ENCODE peak calls at places on chromosomes 4 and X, in six cellular contexts. One of them, this sample, is unnamed.

GRCh38 chr4:92091335-92091734 is 212.4 kb upstream of the GRID2 start:
- DNase-seq in H1: peak
- DNase-seq in IMR-90: no peak
- DNase-seq in mesendoderm: peak
- DNase-seq in mesenchymal stem cell: no peak
- DNase-seq in neuronal stem cell: no peak
- DNase-seq in this sample: peak

GRCh38 chr4:24564488-24564887 is 19.9 kb downstream of the DHX15 start:
- DNase-seq in mesendoderm: no peak
- DNase-seq in IMR-90: peak
- DNase-seq in neuronal stem cell: no peak
- DNase-seq in mesenchymal stem cell: peak
- DNase-seq in H1: no peak
- DNase-seq in this sample: no peak

GRCh38 chr4:186658657-186659056 is 65.0 kb downstream of the FAT1 start:
- DNase-seq in IMR-90: no peak
- DNase-seq in H1: no peak
- DNase-seq in neuronal stem cell: no peak
- DNase-seq in mesendoderm: no peak
- DNase-seq in mesenchymal stem cell: no peak
- DNase-seq in this sample: no peak

GRCh38 chr4:168218663-168219062 is 99.9 kb downstream of the DDX60 start:
- DNase-seq in IMR-90: peak
- DNase-seq in H1: no peak
- DNase-seq in mesendoderm: no peak
- DNase-seq in neuronal stem cell: no peak
- DNase-seq in mesenchymal stem cell: peak
- DNase-seq in this sample: no peak

GRCh38 chr4:126071346-126072333 is 756.9 kb downstream of the FAT4 start:
- DNase-seq in mesenchymal stem cell: no peak
- DNase-seq in neuronal stem cell: no peak
- DNase-seq in mesendoderm: no peak
- DNase-seq in IMR-90: peak
- DNase-seq in H1: no peak
- DNase-seq in this sample: no peak

GRCh38 chrX:133364201-133364600 is 51.1 kb downstream of the GPC4 start:
- DNase-seq in neuronal stem cell: no peak
- DNase-seq in mesenchymal stem cell: no peak
- DNase-seq in IMR-90: peak
- DNase-seq in mesendoderm: no peak
- DNase-seq in H1: no peak
- DNase-seq in this sample: no peak

GRCh38 chrX:38937400-38937799 is 136.1 kb downstream of the MID1IP1 start:
- DNase-seq in mesendoderm: no peak
- DNase-seq in H1: no peak
- DNase-seq in neuronal stem cell: no peak
- DNase-seq in IMR-90: no peak
- DNase-seq in mesenchymal stem cell: no peak
- DNase-seq in this sample: no peak

GRCh38 chr4:184664445-184665210 is 15.1 kb downstream of the PRIMPOL start:
- DNase-seq in IMR-90: peak
- DNase-seq in neuronal stem cell: no peak
- DNase-seq in H1: no peak
- DNase-seq in mesenchymal stem cell: no peak
- DNase-seq in mesendoderm: peak
- DNase-seq in this sample: peak

GRCh38 chrX:39527045-39527444 is 570.7 kb downstream of the BCOR start:
- DNase-seq in neuronal stem cell: no peak
- DNase-seq in mesendoderm: no peak
- DNase-seq in mesenchymal stem cell: peak
- DNase-seq in H1: no peak
- DNase-seq in IMR-90: peak
- DNase-seq in this sample: no peak

GRCh38 chr4:117378942-117379341 is 293.6 kb upstream of the TRAM1L1 start:
- DNase-seq in mesendoderm: no peak
- DNase-seq in IMR-90: no peak
- DNase-seq in H1: no peak
- DNase-seq in mesenchymal stem cell: no peak
- DNase-seq in neuronal stem cell: no peak
- DNase-seq in this sample: no peak

GRCh38 chr4:72468904-72469502 is 100.0 kb downstream of the ADAMTS3 start:
- DNase-seq in H1: no peak
- DNase-seq in mesenchymal stem cell: peak
- DNase-seq in mesendoderm: peak
- DNase-seq in neuronal stem cell: no peak
- DNase-seq in IMR-90: peak
- DNase-seq in this sample: no peak

GRCh38 chr4:26099967-26100366 is 185.9 kb downstream of the SMIM20 start:
- DNase-seq in mesenchymal stem cell: no peak
- DNase-seq in IMR-90: no peak
- DNase-seq in H1: no peak
- DNase-seq in mesendoderm: no peak
- DNase-seq in neuronal stem cell: no peak
- DNase-seq in this sample: no peak

GRCh38 chrX:131841496-131842410 is 181.3 kb upstream of the STK26 start:
- DNase-seq in mesendoderm: peak
- DNase-seq in IMR-90: peak
- DNase-seq in mesenchymal stem cell: peak
- DNase-seq in neuronal stem cell: peak
- DNase-seq in H1: no peak
- DNase-seq in this sample: peak

GRCh38 chr4:3045500-3045850 is 28.9 kb downstream of the HTT-AS start:
- DNase-seq in H1: no peak
- DNase-seq in IMR-90: peak
- DNase-seq in mesendoderm: no peak
- DNase-seq in neuronal stem cell: no peak
- DNase-seq in mesenchymal stem cell: peak
- DNase-seq in this sample: no peak

GRCh38 chr4:143335979-143336827 is 473 bp upstream of the GAB1 start:
- DNase-seq in mesendoderm: peak
- DNase-seq in neuronal stem cell: peak
- DNase-seq in IMR-90: peak
- DNase-seq in mesenchymal stem cell: peak
- DNase-seq in H1: peak
- DNase-seq in this sample: peak

GRCh38 chrX:69503835-69504625 is at the start of gene NALF2:
- DNase-seq in IMR-90: peak
- DNase-seq in H1: no peak
- DNase-seq in mesendoderm: peak
- DNase-seq in mesenchymal stem cell: peak
- DNase-seq in neuronal stem cell: peak
- DNase-seq in this sample: peak

GRCh38 chr4:110620352-110621327 is 2.2 kb downstream of the PITX2 start:
- DNase-seq in mesendoderm: peak
- DNase-seq in mesenchymal stem cell: peak
- DNase-seq in H1: no peak
- DNase-seq in IMR-90: no peak
- DNase-seq in neuronal stem cell: peak
- DNase-seq in this sample: peak

GRCh38 chr4:10333942-10334341 is 123.3 kb downstream of the ZNF518B start:
- DNase-seq in H1: peak
- DNase-seq in neuronal stem cell: no peak
- DNase-seq in mesendoderm: peak
- DNase-seq in mesenchymal stem cell: no peak
- DNase-seq in IMR-90: no peak
- DNase-seq in this sample: peak

GRCh38 chrX:96889726-96890125 is 6.0 kb downstream of the RPA4 start:
- DNase-seq in neuronal stem cell: no peak
- DNase-seq in IMR-90: no peak
- DNase-seq in mesendoderm: peak
- DNase-seq in mesenchymal stem cell: peak
- DNase-seq in H1: no peak
- DNase-seq in this sample: no peak

GRCh38 chrX:153438522-153438921 is 7.3 kb downstream of the TREX2 start:
- DNase-seq in mesendoderm: peak
- DNase-seq in IMR-90: peak
- DNase-seq in mesenchymal stem cell: peak
- DNase-seq in neuronal stem cell: no peak
- DNase-seq in H1: no peak
- DNase-seq in this sample: no peak

GRCh38 chrX:35392232-35392631 is 405.9 kb upstream of the MAGEB16 start:
- DNase-seq in IMR-90: no peak
- DNase-seq in neuronal stem cell: no peak
- DNase-seq in H1: no peak
- DNase-seq in mesendoderm: no peak
- DNase-seq in mesenchymal stem cell: no peak
- DNase-seq in this sample: no peak

GRCh38 chrX:57286507-57287251 is at the start of gene FAAH2:
- DNase-seq in H1: no peak
- DNase-seq in IMR-90: no peak
- DNase-seq in mesenchymal stem cell: no peak
- DNase-seq in mesendoderm: peak
- DNase-seq in neuronal stem cell: no peak
- DNase-seq in this sample: peak

GRCh38 chr4:141759796-141760425 is 123.5 kb downstream of the IL15 start:
- DNase-seq in mesenchymal stem cell: no peak
- DNase-seq in neuronal stem cell: no peak
- DNase-seq in H1: no peak
- DNase-seq in mesendoderm: no peak
- DNase-seq in IMR-90: peak
- DNase-seq in this sample: no peak

DNA sequence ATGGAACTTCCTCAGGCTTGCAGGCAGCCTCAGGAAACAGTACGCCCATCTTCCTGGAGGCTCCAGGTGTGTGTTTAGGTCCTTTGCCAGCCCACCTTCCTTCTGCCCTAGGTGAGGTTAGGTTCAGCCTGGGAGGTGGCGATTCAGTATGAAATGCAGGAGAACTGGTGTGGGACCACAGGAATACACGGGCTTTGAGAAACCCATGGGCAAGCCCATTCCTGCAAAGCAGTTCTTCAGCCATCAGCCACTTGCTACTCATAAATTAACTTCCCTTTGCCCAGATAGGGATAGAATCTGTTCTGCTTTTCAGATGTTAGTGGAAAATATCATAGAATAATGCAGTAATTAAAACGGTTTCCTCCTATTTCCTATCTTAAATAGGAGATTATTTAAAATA is 32.2 kb downstream of the TBC1D14 start:
- DNase-seq in H1: no peak
- DNase-seq in mesenchymal stem cell: no peak
- DNase-seq in mesendoderm: no peak
- DNase-seq in neuronal stem cell: no peak
- DNase-seq in IMR-90: no peak
- DNase-seq in this sample: no peak
- H2BK5ac ChIP-seq in H1: peak
- H2BK5ac ChIP-seq in mesenchymal stem cell: no peak
- H2BK5ac ChIP-seq in mesendoderm: no peak
- H2BK5ac ChIP-seq in neuronal stem cell: no peak
- H2BK5ac ChIP-seq in IMR-90: peak
- H2BK5ac ChIP-seq in this sample: no peak

DNA sequence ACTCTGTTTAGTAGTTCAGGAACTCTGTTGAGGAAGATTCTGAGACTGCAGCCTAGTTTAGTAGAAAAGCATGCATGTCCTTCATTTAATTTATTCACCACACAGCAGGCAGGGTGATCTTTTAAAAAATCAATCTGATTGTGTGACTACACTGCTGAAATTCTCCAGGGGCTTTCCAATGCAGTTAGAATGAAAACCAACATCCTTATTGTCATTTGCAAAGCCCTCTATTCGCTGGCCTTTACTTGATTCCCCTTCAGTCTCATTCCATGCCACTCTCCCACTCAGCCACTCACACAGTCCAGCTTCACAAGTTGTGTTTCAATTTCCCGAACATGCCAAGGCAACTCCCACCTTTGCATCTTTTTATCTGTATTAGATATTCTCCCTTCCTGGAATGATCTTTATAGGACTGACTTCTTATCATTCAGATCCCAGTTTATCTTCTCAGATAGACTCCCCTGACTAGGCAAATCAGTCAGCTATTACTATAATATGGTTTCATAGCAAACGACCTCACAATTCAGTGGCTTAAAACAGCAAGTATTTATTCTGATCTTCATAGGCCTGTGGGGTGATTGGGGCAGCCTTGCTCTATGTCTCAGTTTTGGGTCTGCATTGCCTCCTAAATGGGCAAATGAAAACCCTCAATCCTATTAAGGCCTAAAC is 21.3 kb upstream of the FTHL17 start:
- DNase-seq in mesendoderm: no peak
- DNase-seq in neuronal stem cell: no peak
- DNase-seq in IMR-90: no peak
- DNase-seq in mesenchymal stem cell: no peak
- DNase-seq in H1: no peak
- DNase-seq in this sample: no peak
- H3K4me2 ChIP-seq in mesendoderm: no peak
- H3K4me2 ChIP-seq in neuronal stem cell: no peak
- H3K4me2 ChIP-seq in IMR-90: no peak
- H3K4me2 ChIP-seq in mesenchymal stem cell: no peak
- H3K4me2 ChIP-seq in H1: no peak
- H3K4me2 ChIP-seq in this sample: no peak

GRCh38 chr4:53959373-53959772 is 105.0 kb downstream of the CHIC2 start:
- DNase-seq in mesenchymal stem cell: peak
- DNase-seq in mesendoderm: no peak
- DNase-seq in H1: no peak
- DNase-seq in IMR-90: no peak
- DNase-seq in neuronal stem cell: no peak
- DNase-seq in this sample: no peak
- H2BK5ac ChIP-seq in mesenchymal stem cell: no peak
- H2BK5ac ChIP-seq in mesendoderm: no peak
- H2BK5ac ChIP-seq in H1: no peak
- H2BK5ac ChIP-seq in IMR-90: no peak
- H2BK5ac ChIP-seq in neuronal stem cell: no peak
- H2BK5ac ChIP-seq in this sample: no peak

GRCh38 chr4:149110499-149110898 is 668.3 kb upstream of the NR3C2 start:
- DNase-seq in mesendoderm: no peak
- DNase-seq in neuronal stem cell: no peak
- DNase-seq in H1: no peak
- DNase-seq in IMR-90: no peak
- DNase-seq in mesenchymal stem cell: no peak
- DNase-seq in this sample: no peak

GRCh38 chr4:149108626-149109025 is 666.4 kb upstream of the NR3C2 start:
- DNase-seq in IMR-90: peak
- DNase-seq in neuronal stem cell: no peak
- DNase-seq in mesendoderm: no peak
- DNase-seq in mesenchymal stem cell: no peak
- DNase-seq in H1: no peak
- DNase-seq in this sample: no peak

GRCh38 chr4:149112109-149112508 is 669.9 kb upstream of the NR3C2 start:
- DNase-seq in mesenchymal stem cell: no peak
- DNase-seq in IMR-90: no peak
- DNase-seq in mesendoderm: peak
- DNase-seq in neuronal stem cell: no peak
- DNase-seq in H1: no peak
- DNase-seq in this sample: no peak

DNA sequence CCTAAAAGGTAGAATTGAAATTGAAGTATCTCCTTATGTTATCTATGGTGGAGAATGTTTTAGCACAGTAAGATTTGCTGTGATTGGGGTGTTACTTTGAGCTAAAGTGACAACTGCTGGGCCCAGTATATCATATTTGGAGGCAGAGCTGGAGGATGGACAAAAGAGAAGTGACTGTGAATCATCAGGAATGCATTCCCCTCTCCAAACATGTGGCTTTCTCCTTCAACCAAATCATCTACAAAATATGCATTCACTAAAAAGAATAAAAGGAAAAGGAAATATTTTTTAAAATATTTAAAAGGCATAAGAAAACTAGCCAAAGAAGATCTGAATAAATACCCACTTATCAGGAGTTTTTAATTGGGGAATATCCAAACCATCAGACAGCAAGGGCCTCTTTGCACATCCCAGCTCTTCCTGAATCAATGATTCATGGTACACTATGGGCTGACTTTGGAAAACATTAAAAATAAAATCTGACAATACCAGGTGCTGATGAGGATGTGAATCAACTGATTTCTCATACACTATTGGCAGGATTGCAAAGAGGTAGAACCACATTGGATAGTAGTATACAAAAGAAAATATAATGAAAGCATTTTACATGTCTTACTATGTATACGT is 671.7 kb upstream of the NR3C2 start:
- DNase-seq in mesendoderm: no peak
- DNase-seq in neuronal stem cell: no peak
- DNase-seq in IMR-90: peak
- DNase-seq in mesenchymal stem cell: peak
- DNase-seq in H1: no peak
- DNase-seq in this sample: no peak
- H3K4me2 ChIP-seq in mesendoderm: no peak
- H3K4me2 ChIP-seq in neuronal stem cell: no peak
- H3K4me2 ChIP-seq in IMR-90: peak
- H3K4me2 ChIP-seq in mesenchymal stem cell: no peak
- H3K4me2 ChIP-seq in H1: no peak
- H3K4me2 ChIP-seq in this sample: no peak

This sample was measured in H9.